ENCODE peak calls at places on chromosomes 2 and 18, in four cellular contexts. N is GM12878, F is HepG2, V is K562. G is an unnamed sample.

GRCh38 chr2:64204006-64204632 is 59.9 kb upstream of the PELI1 start:
- DNase-seq in N (peak; percentile 88), F (no peak), V (no peak), G (no peak)

GRCh38 chr2:166410828-166411472 is 35.2 kb upstream of the SCN9A start:
- DNase-seq in N (no peak), F (peak; percentile 31), V (no peak), G (no peak)

GRCh38 chr2:120935339-120936313 is 200.0 kb downstream of the GLI2 start:
- DNase-seq in N (no peak), F (peak; percentile 97), V (no peak), G (peak; percentile 62)

GRCh38 chr2:33214436-33214835 is 262.0 kb upstream of the RASGRP3 start:
- DNase-seq in N (no peak), F (no peak), V (no peak), G (no peak)

GRCh38 chr2:110017-110416 is 63.7 kb upstream of the FAM110C start:
- DNase-seq in N (no peak), F (no peak), V (no peak), G (no peak)

GRCh38 chr2:25376750-25377621 is 35.3 kb upstream of the DNMT3A start:
- DNase-seq in N (peak; percentile 91), F (peak; percentile 72), V (peak; percentile 92), G (peak; percentile 95)

GRCh38 chr2:3408781-3409180 is 29.3 kb downstream of the TRAPPC12 start:
- DNase-seq in N (no peak), F (no peak), V (no peak), G (no peak)

GRCh38 chr18:60668583-60668982 is 296.0 kb upstream of the MC4R start:
- DNase-seq in N (no peak), F (no peak), V (no peak), G (no peak)

GRCh38 chr2:57864926-57865325 is 181.7 kb upstream of the VRK2 start:
- DNase-seq in N (no peak), F (no peak), V (no peak), G (no peak)

GRCh38 chr2:146317959-146318358 is 1526.9 kb upstream of the ACVR2A start:
- DNase-seq in N (no peak), F (no peak), V (no peak), G (no peak)

GRCh38 chr2:134927195-134927594 is 8.6 kb downstream of the CCNT2 start:
- DNase-seq in N (no peak), F (no peak), V (no peak), G (no peak)

GRCh38 chr2:88036162-88036561 is 19.4 kb downstream of the KRCC1 start:
- DNase-seq in N (no peak), F (no peak), V (no peak), G (no peak)

GRCh38 chr2:241941691-241942301 is 72.3 kb downstream of the RTP5 start:
- DNase-seq in N (no peak), F (no peak), V (no peak), G (no peak)

GRCh38 chr18:2627821-2628276 is 27.7 kb upstream of the SMCHD1 start:
- DNase-seq in N (no peak), F (peak; percentile 15), V (no peak), G (no peak)

GRCh38 chr2:209868595-209868994 is 97.0 kb downstream of the UNC80 start:
- DNase-seq in N (no peak), F (no peak), V (no peak), G (no peak)

GRCh38 chr18:43271593-43272432 is 5.5 kb downstream of the SYT4 start:
- DNase-seq in N (no peak), F (peak; percentile 35), V (peak; percentile 23), G (peak; percentile 6)

GRCh38 chr2:233772583-233772982 is 5.5 kb upstream of the MROH2A start:
- DNase-seq in N (no peak), F (no peak), V (no peak), G (no peak)

GRCh38 chr2:17816396-17817245 is at the start of gene MSGN1:
- DNase-seq in N (no peak), F (no peak), V (no peak), G (no peak)

GRCh38 chr2:240559271-240559670 is 886 bp upstream of the DUSP28 start:
- DNase-seq in N (no peak), F (no peak), V (no peak), G (no peak)

GRCh38 chr18:4024702-4025101 is 430.4 kb downstream of the DLGAP1 start:
- DNase-seq in N (no peak), F (no peak), V (no peak), G (no peak)

GRCh38 chr18:36349552-36349951 is 52.0 kb downstream of the FHOD3 start:
- DNase-seq in N (no peak), F (no peak), V (no peak), G (no peak)

GRCh38 chr18:62420151-62420512 is 95.0 kb downstream of the TNFRSF11A start:
- DNase-seq in N (no peak), F (peak; percentile 85), V (peak; percentile 11), G (no peak)

GRCh38 chr18:59691046-59691395 is 6.2 kb downstream of the CCBE1 start:
- DNase-seq in N (no peak), F (no peak), V (no peak), G (no peak)

GRCh38 chr2:176626796-176627195 is 357.6 kb downstream of the MTX2 start:
- DNase-seq in N (no peak), F (no peak), V (no peak), G (no peak)

GRCh38 chr2:109609352-109610024 is 4.3 kb downstream of the SEPTIN10 start:
- DNase-seq in N (no peak), F (no peak), V (no peak), G (no peak)

DNA sequence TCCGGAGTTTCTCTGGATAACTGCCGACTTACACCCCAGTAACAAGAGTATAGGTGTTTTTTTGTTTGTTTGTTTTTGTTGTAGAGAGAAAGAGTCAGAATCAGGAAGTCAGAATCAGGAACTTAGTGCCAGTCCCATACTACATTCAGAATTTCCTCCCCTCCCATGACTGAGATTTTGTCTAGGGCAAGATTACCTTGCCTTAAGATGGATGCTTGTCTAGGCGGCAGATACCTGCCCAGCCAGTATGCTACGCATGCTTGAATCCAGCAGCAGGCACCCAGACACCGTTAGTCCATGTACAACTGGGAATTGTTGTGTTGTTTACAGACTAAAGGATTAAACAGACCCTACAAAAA is 6.1 kb downstream of the XRCC5 start:
- DNase-seq in N (no peak), F (no peak), V (no peak), G (peak; percentile 10)
- TF ChIP-seq SP1 in N (no peak), F (no peak), V (no peak), G (no peak)

GRCh38 chr2:128405981-128406601 is 87.4 kb upstream of the HS6ST1 start:
- DNase-seq in N (no peak), F (no peak), V (no peak), G (no peak)

GRCh38 chr2:128405467-128405900 is 86.8 kb upstream of the HS6ST1 start:
- DNase-seq in N (no peak), F (no peak), V (no peak), G (no peak)

GRCh38 chr2:128402921-128403670 is 84.4 kb upstream of the HS6ST1 start:
- DNase-seq in N (no peak), F (no peak), V (no peak), G (no peak)

GRCh38 chr2:128404709-128405466 is 86.2 kb upstream of the HS6ST1 start:
- DNase-seq in N (no peak), F (no peak), V (no peak), G (no peak)

DNA sequence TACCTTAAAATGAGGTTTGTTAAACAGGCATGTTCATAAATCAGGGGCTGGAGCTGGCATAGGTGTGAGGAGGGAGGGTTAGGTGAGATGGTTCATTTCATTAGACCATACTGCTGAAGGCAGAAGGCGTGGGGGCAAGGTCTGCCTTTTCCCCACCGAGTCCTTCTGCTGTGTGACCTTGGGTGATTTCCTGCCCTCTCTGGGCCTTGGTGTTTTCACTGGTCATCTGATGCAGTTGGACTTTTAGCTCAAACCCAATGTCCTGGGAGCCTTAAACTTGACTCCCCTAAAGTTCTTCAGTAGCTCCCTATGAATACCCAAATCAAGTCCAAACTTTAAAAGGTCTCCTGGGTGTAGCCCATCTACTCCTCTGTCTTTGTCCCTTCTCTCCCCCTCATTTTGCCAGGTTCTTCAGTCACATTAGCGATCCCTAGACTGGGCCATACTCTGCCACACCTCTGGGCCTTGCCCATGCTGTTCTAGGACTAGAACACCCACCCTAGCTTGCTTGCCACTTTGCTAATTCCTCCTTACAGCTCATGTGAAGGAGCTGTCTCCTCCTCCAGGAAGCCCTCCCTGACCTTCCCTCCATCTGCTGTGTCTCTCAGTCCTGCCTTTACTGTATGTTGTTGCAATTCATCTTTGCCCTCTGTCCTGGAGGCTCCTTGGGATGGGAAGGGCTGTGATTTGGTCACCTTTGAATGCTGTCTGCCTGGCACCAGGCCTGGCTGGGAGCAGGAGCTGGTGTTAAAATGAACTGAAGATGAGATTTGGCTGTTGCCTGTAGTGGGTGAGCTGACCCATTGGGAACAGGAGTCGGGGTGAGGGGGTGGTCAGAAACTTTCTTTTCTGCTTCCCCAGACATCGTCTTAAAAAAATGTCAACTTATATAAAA is 85.4 kb upstream of the HS6ST1 start:
- DNase-seq in N (no peak), F (no peak), V (no peak), G (no peak)
- TF ChIP-seq TARDBP in N (no peak), F (no peak), V (no peak), G (no peak)

DNA sequence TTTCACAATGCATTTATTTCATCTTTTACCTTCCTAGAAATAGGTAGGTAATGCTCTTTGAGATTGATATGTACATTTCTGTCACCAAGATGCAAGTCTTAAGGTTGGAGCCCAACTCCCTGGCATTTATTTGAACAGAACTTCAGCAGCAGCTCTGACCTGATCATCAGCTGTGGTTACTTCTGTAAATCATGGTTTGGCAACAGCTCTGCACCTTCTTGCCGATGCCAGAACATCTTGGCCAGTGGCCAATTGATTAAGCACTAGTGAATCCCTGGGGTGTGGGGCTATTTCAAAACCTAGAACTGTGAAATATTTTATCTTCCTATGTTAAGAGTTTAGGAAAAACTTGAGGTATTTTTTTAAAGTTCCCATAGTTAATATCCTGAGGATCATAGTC is 124.8 kb upstream of the NYAP2 start:
- DNase-seq in N (no peak), F (no peak), V (no peak), G (no peak)
- TF ChIP-seq SP1 in N (no peak), F (no peak), V (no peak), G (no peak)

GRCh38 chr2:42032796-42033195 is 15.0 kb upstream of the PKDCC start:
- DNase-seq in N (no peak), F (no peak), V (no peak), G (no peak)
- TF ChIP-seq TARDBP in N (no peak), F (no peak), V (no peak), G (no peak)

GRCh38 chr18:32934201-32934600 is 161.4 kb upstream of the KLHL14 start:
- DNase-seq in N (no peak), F (no peak), V (no peak), G (no peak)

GRCh38 chr18:32929213-32929612 is 156.4 kb upstream of the KLHL14 start:
- DNase-seq in N (no peak), F (no peak), V (no peak), G (no peak)

GRCh38 chr18:32930695-32931301 is 158.0 kb upstream of the KLHL14 start:
- DNase-seq in N (no peak), F (peak; percentile 55), V (peak; percentile 16), G (peak; percentile 74)
- TF ChIP-seq SP1 in N (no peak), F (no peak), V (no peak), G (no peak)

G was measured in HEK293T.